ENCODE peak calls at places on chromosomes 6 and 20, in eight cellular contexts. One of them, this sample, is unnamed.

GRCh38 chr20:43925215-43925614 is 10.6 kb downstream of the TOX2 start:
- DNase-seq in GM18507: no peak
- DNase-seq in mucosa of gallbladder: no peak
- DNase-seq in HTR-8/SVneo: no peak
- DNase-seq in anterior cingulate cortex: no peak
- DNase-seq in RPMI8226: no peak
- DNase-seq in HS-5: no peak
- DNase-seq in NT2/D1: no peak
- DNase-seq in this sample: no peak

GRCh38 chr20:39066464-39066863 is 104.3 kb downstream of the DHX35 start:
- DNase-seq in NT2/D1: peak; percentile 40
- DNase-seq in anterior cingulate cortex: no peak
- DNase-seq in GM18507: no peak
- DNase-seq in mucosa of gallbladder: no peak
- DNase-seq in HS-5: no peak
- DNase-seq in RPMI8226: no peak
- DNase-seq in HTR-8/SVneo: no peak
- DNase-seq in this sample: no peak

GRCh38 chr6:14934011-14934410 is 311.9 kb upstream of the JARID2 start:
- DNase-seq in HTR-8/SVneo: no peak
- DNase-seq in anterior cingulate cortex: no peak
- DNase-seq in RPMI8226: no peak
- DNase-seq in mucosa of gallbladder: no peak
- DNase-seq in NT2/D1: no peak
- DNase-seq in GM18507: no peak
- DNase-seq in HS-5: no peak
- DNase-seq in this sample: no peak

GRCh38 chr20:41287327-41287726 is 30.2 kb downstream of the ZHX3 start:
- DNase-seq in mucosa of gallbladder: no peak
- DNase-seq in GM18507: no peak
- DNase-seq in HS-5: peak; percentile 90
- DNase-seq in RPMI8226: no peak
- DNase-seq in NT2/D1: no peak
- DNase-seq in HTR-8/SVneo: no peak
- DNase-seq in anterior cingulate cortex: no peak
- DNase-seq in this sample: no peak

GRCh38 chr6:156407334-156407733 is 369.8 kb upstream of the ARID1B start:
- DNase-seq in mucosa of gallbladder: no peak
- DNase-seq in NT2/D1: no peak
- DNase-seq in anterior cingulate cortex: no peak
- DNase-seq in HS-5: no peak
- DNase-seq in GM18507: no peak
- DNase-seq in HTR-8/SVneo: no peak
- DNase-seq in RPMI8226: no peak
- DNase-seq in this sample: no peak

GRCh38 chr6:108798672-108799355 is 49.4 kb upstream of the ARMC2 start:
- DNase-seq in RPMI8226: no peak
- DNase-seq in GM18507: no peak
- DNase-seq in NT2/D1: no peak
- DNase-seq in HS-5: no peak
- DNase-seq in anterior cingulate cortex: no peak
- DNase-seq in mucosa of gallbladder: peak; percentile 43
- DNase-seq in HTR-8/SVneo: no peak
- DNase-seq in this sample: peak; percentile 54

GRCh38 chr6:4973972-4974885 is 29.6 kb downstream of the RPP40 start:
- DNase-seq in NT2/D1: no peak
- DNase-seq in HTR-8/SVneo: peak; percentile 14
- DNase-seq in anterior cingulate cortex: peak; percentile 3
- DNase-seq in HS-5: no peak
- DNase-seq in mucosa of gallbladder: peak; percentile 19
- DNase-seq in RPMI8226: no peak
- DNase-seq in GM18507: no peak
- DNase-seq in this sample: no peak

GRCh38 chr20:36120991-36121390 is 33.5 kb upstream of the EPB41L1 start:
- DNase-seq in GM18507: no peak
- DNase-seq in anterior cingulate cortex: no peak
- DNase-seq in HTR-8/SVneo: no peak
- DNase-seq in RPMI8226: no peak
- DNase-seq in HS-5: no peak
- DNase-seq in mucosa of gallbladder: no peak
- DNase-seq in NT2/D1: no peak
- DNase-seq in this sample: no peak

GRCh38 chr6:144296973-144297372 is 11.8 kb downstream of the UTRN start:
- DNase-seq in mucosa of gallbladder: peak; percentile 16
- DNase-seq in anterior cingulate cortex: no peak
- DNase-seq in HTR-8/SVneo: no peak
- DNase-seq in RPMI8226: no peak
- DNase-seq in HS-5: no peak
- DNase-seq in GM18507: no peak
- DNase-seq in NT2/D1: no peak
- DNase-seq in this sample: no peak

GRCh38 chr6:155154158-155154830 is 109.5 kb upstream of the CLDN20 start:
- DNase-seq in GM18507: no peak
- DNase-seq in NT2/D1: no peak
- DNase-seq in HTR-8/SVneo: peak; percentile 51
- DNase-seq in anterior cingulate cortex: no peak
- DNase-seq in RPMI8226: no peak
- DNase-seq in HS-5: peak; percentile 81
- DNase-seq in mucosa of gallbladder: no peak
- DNase-seq in this sample: no peak

GRCh38 chr20:35307666-35308653 is 15.7 kb upstream of the FAM83C start:
- DNase-seq in mucosa of gallbladder: peak; percentile 76
- DNase-seq in anterior cingulate cortex: peak; percentile 67
- DNase-seq in GM18507: no peak
- DNase-seq in NT2/D1: no peak
- DNase-seq in HS-5: peak; percentile 88
- DNase-seq in HTR-8/SVneo: no peak
- DNase-seq in RPMI8226: no peak
- DNase-seq in this sample: no peak

GRCh38 chr20:58092353-58092752 is 136.1 kb downstream of the ANKRD60 start:
- DNase-seq in HTR-8/SVneo: no peak
- DNase-seq in RPMI8226: no peak
- DNase-seq in HS-5: no peak
- DNase-seq in GM18507: no peak
- DNase-seq in NT2/D1: no peak
- DNase-seq in mucosa of gallbladder: no peak
- DNase-seq in anterior cingulate cortex: no peak
- DNase-seq in this sample: no peak

GRCh38 chr20:50506270-50506579 is 4.0 kb upstream of the PTPN1 start:
- DNase-seq in HTR-8/SVneo: no peak
- DNase-seq in RPMI8226: no peak
- DNase-seq in GM18507: no peak
- DNase-seq in HS-5: no peak
- DNase-seq in mucosa of gallbladder: no peak
- DNase-seq in NT2/D1: no peak
- DNase-seq in anterior cingulate cortex: no peak
- DNase-seq in this sample: no peak

GRCh38 chr6:113626470-113626869 is 230.7 kb upstream of the MARCKS start:
- DNase-seq in anterior cingulate cortex: no peak
- DNase-seq in HS-5: no peak
- DNase-seq in HTR-8/SVneo: no peak
- DNase-seq in RPMI8226: no peak
- DNase-seq in mucosa of gallbladder: no peak
- DNase-seq in NT2/D1: no peak
- DNase-seq in GM18507: no peak
- DNase-seq in this sample: no peak

GRCh38 chr6:55836481-55836880 is 38.9 kb downstream of the BMP5 start:
- DNase-seq in RPMI8226: no peak
- DNase-seq in mucosa of gallbladder: no peak
- DNase-seq in HS-5: no peak
- DNase-seq in NT2/D1: no peak
- DNase-seq in GM18507: no peak
- DNase-seq in anterior cingulate cortex: no peak
- DNase-seq in HTR-8/SVneo: no peak
- DNase-seq in this sample: peak; percentile 27

GRCh38 chr20:35092524-35093244 is at the start of gene TRPC4AP:
- DNase-seq in GM18507: peak; percentile 81
- DNase-seq in anterior cingulate cortex: peak; percentile 83
- DNase-seq in HS-5: peak; percentile 85
- DNase-seq in RPMI8226: peak; percentile 94
- DNase-seq in NT2/D1: peak; percentile 84
- DNase-seq in HTR-8/SVneo: peak; percentile 93
- DNase-seq in mucosa of gallbladder: peak; percentile 89
- DNase-seq in this sample: peak; percentile 91

GRCh38 chr20:39607124-39607523 is 645.0 kb downstream of the DHX35 start:
- DNase-seq in NT2/D1: no peak
- DNase-seq in mucosa of gallbladder: no peak
- DNase-seq in RPMI8226: no peak
- DNase-seq in GM18507: no peak
- DNase-seq in HTR-8/SVneo: no peak
- DNase-seq in anterior cingulate cortex: no peak
- DNase-seq in HS-5: peak; percentile 6
- DNase-seq in this sample: no peak

GRCh38 chr6:98203170-98203806 is 631.1 kb upstream of the POU3F2 start:
- DNase-seq in mucosa of gallbladder: no peak
- DNase-seq in GM18507: no peak
- DNase-seq in RPMI8226: peak; percentile 12
- DNase-seq in NT2/D1: no peak
- DNase-seq in anterior cingulate cortex: no peak
- DNase-seq in HTR-8/SVneo: no peak
- DNase-seq in HS-5: peak; percentile 2
- DNase-seq in this sample: no peak

GRCh38 chr6:152420696-152421095 is 216.5 kb downstream of the SYNE1 start:
- DNase-seq in mucosa of gallbladder: no peak
- DNase-seq in GM18507: no peak
- DNase-seq in HS-5: no peak
- DNase-seq in NT2/D1: no peak
- DNase-seq in anterior cingulate cortex: no peak
- DNase-seq in HTR-8/SVneo: no peak
- DNase-seq in RPMI8226: no peak
- DNase-seq in this sample: no peak

GRCh38 chr6:136822051-136822378 is 377 bp upstream of the PEX7 start:
- DNase-seq in RPMI8226: no peak
- DNase-seq in HTR-8/SVneo: no peak
- DNase-seq in anterior cingulate cortex: no peak
- DNase-seq in NT2/D1: no peak
- DNase-seq in HS-5: no peak
- DNase-seq in GM18507: no peak
- DNase-seq in mucosa of gallbladder: peak; percentile 11
- DNase-seq in this sample: no peak

GRCh38 chr6:123745877-123746276 is 57.8 kb upstream of the NKAIN2 start:
- DNase-seq in HS-5: peak; percentile 74
- DNase-seq in RPMI8226: no peak
- DNase-seq in NT2/D1: no peak
- DNase-seq in HTR-8/SVneo: no peak
- DNase-seq in mucosa of gallbladder: no peak
- DNase-seq in anterior cingulate cortex: no peak
- DNase-seq in GM18507: no peak
- DNase-seq in this sample: no peak

GRCh38 chr6:108873251-108873650 is 25.0 kb downstream of the ARMC2 start:
- DNase-seq in HTR-8/SVneo: no peak
- DNase-seq in anterior cingulate cortex: no peak
- DNase-seq in GM18507: no peak
- DNase-seq in HS-5: no peak
- DNase-seq in NT2/D1: no peak
- DNase-seq in mucosa of gallbladder: no peak
- DNase-seq in RPMI8226: no peak
- DNase-seq in this sample: no peak

GRCh38 chr6:30707281-30707850 is 9.7 kb downstream of the MDC1 start:
- DNase-seq in HS-5: no peak
- DNase-seq in mucosa of gallbladder: peak; percentile 58
- DNase-seq in RPMI8226: peak; percentile 81
- DNase-seq in NT2/D1: no peak
- DNase-seq in HTR-8/SVneo: no peak
- DNase-seq in anterior cingulate cortex: no peak
- DNase-seq in GM18507: no peak
- DNase-seq in this sample: no peak

GRCh38 chr20:61120595-61121515 is 131.2 kb upstream of the CDH4 start:
- DNase-seq in NT2/D1: peak; percentile 62
- DNase-seq in GM18507: no peak
- DNase-seq in HTR-8/SVneo: no peak
- DNase-seq in anterior cingulate cortex: no peak
- DNase-seq in HS-5: peak; percentile 68
- DNase-seq in RPMI8226: peak; percentile 73
- DNase-seq in mucosa of gallbladder: peak; percentile 20
- DNase-seq in this sample: no peak

GRCh38 chr6:36857325-36857724 is 17.3 kb downstream of the PPIL1 start:
- DNase-seq in RPMI8226: no peak
- DNase-seq in GM18507: no peak
- DNase-seq in HTR-8/SVneo: no peak
- DNase-seq in NT2/D1: no peak
- DNase-seq in anterior cingulate cortex: no peak
- DNase-seq in HS-5: no peak
- DNase-seq in mucosa of gallbladder: no peak
- DNase-seq in this sample: no peak

GRCh38 chr6:29792123-29793035 is 35.2 kb upstream of the HLA-G start:
- DNase-seq in anterior cingulate cortex: peak; percentile 3
- DNase-seq in RPMI8226: no peak
- DNase-seq in HS-5: no peak
- DNase-seq in GM18507: no peak
- DNase-seq in HTR-8/SVneo: no peak
- DNase-seq in mucosa of gallbladder: peak; percentile 65
- DNase-seq in NT2/D1: no peak
- DNase-seq in this sample: peak; percentile 58

GRCh38 chr6:118704911-118705310 is 53.5 kb upstream of the CEP85L start:
- DNase-seq in mucosa of gallbladder: no peak
- DNase-seq in NT2/D1: no peak
- DNase-seq in HS-5: no peak
- DNase-seq in GM18507: no peak
- DNase-seq in anterior cingulate cortex: no peak
- DNase-seq in RPMI8226: no peak
- DNase-seq in HTR-8/SVneo: no peak
- DNase-seq in this sample: no peak

GRCh38 chr6:30358340-30358679 is 13.4 kb downstream of the RPP21 start:
- DNase-seq in RPMI8226: no peak
- DNase-seq in HTR-8/SVneo: no peak
- DNase-seq in HS-5: no peak
- DNase-seq in mucosa of gallbladder: no peak
- DNase-seq in anterior cingulate cortex: no peak
- DNase-seq in GM18507: no peak
- DNase-seq in NT2/D1: no peak
- DNase-seq in this sample: no peak

GRCh38 chr20:37345339-37346231 is at the start of gene SRC:
- DNase-seq in HS-5: peak; percentile 32
- DNase-seq in HTR-8/SVneo: peak; percentile 86
- DNase-seq in anterior cingulate cortex: peak; percentile 33
- DNase-seq in NT2/D1: peak; percentile 38
- DNase-seq in GM18507: peak; percentile 60
- DNase-seq in mucosa of gallbladder: peak; percentile 85
- DNase-seq in RPMI8226: peak; percentile 47
- DNase-seq in this sample: peak; percentile 91

GRCh38 chr6:1091905-1092304 is 220.0 kb upstream of the FOXQ1 start:
- DNase-seq in NT2/D1: no peak
- DNase-seq in GM18507: no peak
- DNase-seq in RPMI8226: no peak
- DNase-seq in HS-5: no peak
- DNase-seq in anterior cingulate cortex: no peak
- DNase-seq in mucosa of gallbladder: no peak
- DNase-seq in HTR-8/SVneo: no peak
- DNase-seq in this sample: no peak

GRCh38 chr20:25083773-25084615 is 2.1 kb upstream of the VSX1 start:
- DNase-seq in HS-5: no peak
- DNase-seq in RPMI8226: peak; percentile 53
- DNase-seq in HTR-8/SVneo: no peak
- DNase-seq in NT2/D1: no peak
- DNase-seq in mucosa of gallbladder: no peak
- DNase-seq in GM18507: no peak
- DNase-seq in anterior cingulate cortex: no peak
- DNase-seq in this sample: peak; percentile 39

GRCh38 chr20:59042151-59042795 is at the start of gene PRELID3B:
- DNase-seq in HS-5: no peak
- DNase-seq in NT2/D1: no peak
- DNase-seq in RPMI8226: peak; percentile 36
- DNase-seq in HTR-8/SVneo: peak; percentile 61
- DNase-seq in anterior cingulate cortex: no peak
- DNase-seq in mucosa of gallbladder: no peak
- DNase-seq in GM18507: no peak
- DNase-seq in this sample: peak; percentile 64

GRCh38 chr6:82118150-82118562 is 129.4 kb downstream of the IBTK start:
- DNase-seq in HTR-8/SVneo: no peak
- DNase-seq in NT2/D1: no peak
- DNase-seq in GM18507: no peak
- DNase-seq in mucosa of gallbladder: no peak
- DNase-seq in anterior cingulate cortex: no peak
- DNase-seq in HS-5: no peak
- DNase-seq in RPMI8226: no peak
- DNase-seq in this sample: no peak

GRCh38 chr6:1390805-1391511 is 1.6 kb downstream of the FOXF2 start:
- DNase-seq in HTR-8/SVneo: no peak
- DNase-seq in RPMI8226: no peak
- DNase-seq in GM18507: no peak
- DNase-seq in mucosa of gallbladder: no peak
- DNase-seq in NT2/D1: no peak
- DNase-seq in HS-5: no peak
- DNase-seq in anterior cingulate cortex: no peak
- DNase-seq in this sample: no peak

This sample was measured in transverse colon.